ENCODE peak calls at places on chromosomes 4 and X, in eight cellular contexts. L is GM23248; G is NCI-H1092; C is hepatocyte; Z is nucleus accumbens; A is EH; E is foreskin fibroblast; K is activated naive CD4-positive, alpha-beta T cell treated with Interleukin-2 at 50 U/mL for 16 hours. M is an unnamed sample.

GRCh38 chrX:53318766-53319353 is 37.5 kb upstream of the IQSEC2 start:
- DNase-seq in L (no peak), A (no peak), K (no peak), E (no peak), G (no peak), C (no peak), Z (peak), M (no peak)

GRCh38 chrX:84340981-84341380 is 153.0 kb upstream of the RPS6KA6 start:
- DNase-seq in E (peak), G (no peak), Z (no peak), K (no peak), A (peak), C (no peak), L (peak), M (no peak)

GRCh38 chr4:125952631-125953030 is 637.9 kb downstream of the FAT4 start:
- DNase-seq in Z (no peak), E (no peak), L (no peak), G (no peak), C (no peak), K (no peak), A (no peak), M (no peak)

GRCh38 chrX:72107841-72108590 is 23.7 kb downstream of the RTL5 start:
- DNase-seq in C (no peak), K (no peak), L (no peak), A (no peak), Z (no peak), E (no peak), G (no peak), M (no peak)

GRCh38 chr4:169993531-169993930 is 32.7 kb downstream of the MFAP3L start:
- DNase-seq in L (no peak), E (no peak), C (no peak), Z (peak), A (no peak), G (no peak), K (no peak), M (no peak)

GRCh38 chr4:61086357-61086756 is 113.8 kb upstream of the ADGRL3 start:
- DNase-seq in C (no peak), A (no peak), Z (no peak), E (no peak), G (no peak), K (no peak), L (no peak), M (no peak)

GRCh38 chr4:159363376-159363775 is 260.5 kb downstream of the RAPGEF2 start:
- DNase-seq in L (peak), K (no peak), Z (no peak), C (no peak), A (no peak), G (no peak), E (no peak), M (no peak)

GRCh38 chr4:88823058-88823919 is 125.7 kb upstream of the NAP1L5 start:
- DNase-seq in A (peak), Z (peak), C (peak), G (no peak), E (peak), K (peak), L (peak), M (peak)

GRCh38 chr4:10029403-10029802 is 8.1 kb upstream of the SLC2A9 start:
- DNase-seq in G (no peak), L (no peak), K (no peak), A (no peak), C (no peak), Z (no peak), E (no peak), M (no peak)

GRCh38 chrX:13046035-13046851 is 1.8 kb upstream of the FAM9C start:
- DNase-seq in G (no peak), Z (no peak), L (no peak), A (no peak), K (no peak), C (no peak), E (no peak), M (no peak)

GRCh38 chr4:94918543-94918942 is 160.8 kb downstream of the BMPR1B start:
- DNase-seq in G (no peak), C (no peak), K (no peak), L (no peak), Z (no peak), A (no peak), E (no peak), M (no peak)

GRCh38 chr4:153499005-153499404 is 32.8 kb downstream of the TMEM131L start:
- DNase-seq in L (no peak), Z (no peak), C (no peak), A (no peak), E (no peak), K (no peak), G (no peak), M (no peak)

M was measured in activated CD4-positive, alpha-beta T cell treated with anti-CD3 and anti-CD28 coated beads, Interleukin-2, amount 50 U/mL, for 48 hours.